ENCODE peak calls at places on chromosomes 13 and 19, in four cellular contexts. C is HFF-Myc, B is lower lobe of right lung, A is endothelial cell. S is an unnamed sample.

GRCh38 chr19:27972291-27973040 is 1240.5 kb downstream of the UQCRFS1 start:
- DNase-seq in A (no peak), C (no peak), B (no peak), S (no peak)

GRCh38 chr19:18294467-18294864 is 13.0 kb upstream of the JUND start:
- DNase-seq in C (no peak), A (no peak), B (peak), S (peak)

GRCh38 chr13:37656247-37656940 is 57.8 kb upstream of the POSTN start:
- DNase-seq in B (no peak), C (peak), A (no peak), S (no peak)

GRCh38 chr13:90702050-90702449 is 645.4 kb upstream of the MIR17HG start:
- DNase-seq in C (no peak), A (no peak), B (no peak), S (no peak)

GRCh38 chr13:39577833-39578232 is 25.2 kb downstream of the LHFPL6 start:
- DNase-seq in A (no peak), C (no peak), B (no peak), S (no peak)

GRCh38 chr13:74409551-74409950 is 275.3 kb upstream of the KLF12 start:
- DNase-seq in C (no peak), B (no peak), A (no peak), S (no peak)

GRCh38 chr13:109665781-109666249 is 120.6 kb downstream of the IRS2 start:
- DNase-seq in A (no peak), B (no peak), C (no peak), S (no peak)

GRCh38 chr19:45442927-45443461 is 19.3 kb upstream of the ERCC1 start:
- DNase-seq in B (peak), C (no peak), A (peak), S (peak)

GRCh38 chr13:92719868-92720267 is 506.7 kb upstream of the GPC6 start:
- DNase-seq in B (no peak), A (no peak), C (no peak), S (peak)

GRCh38 chr19:55494172-55494761 is 6.0 kb downstream of the SSC5D start:
- DNase-seq in A (no peak), B (peak), C (no peak), S (no peak)

GRCh38 chr19:54136086-54136863 is 1.3 kb upstream of the CNOT3 start:
- DNase-seq in B (no peak), A (no peak), C (no peak), S (no peak)

GRCh38 chr13:78183737-78184136 is 265.1 kb upstream of the EDNRB start:
- DNase-seq in C (no peak), B (no peak), A (no peak), S (no peak)

GRCh38 chr19:54364775-54365257 is at the start of gene LAIR1:
- DNase-seq in A (peak), C (no peak), B (peak), S (no peak)

GRCh38 chr19:40457048-40457447 is 8.5 kb downstream of the BLVRB start:
- DNase-seq in B (no peak), A (no peak), C (no peak), S (no peak)

S was measured in H9.